ENCODE peak calls at places on chromosome 15, in five cellular contexts. M, B, J, K and C are unnamed samples.

GRCh38 chr15:75648156-75649000 is 666 bp downstream of the SNX33 start:
- DNase-seq in J (peak; percentile 84), M (peak; percentile 49), B (peak; percentile 64), K (no peak), C (peak; percentile 50)

GRCh38 chr15:41950127-41950483 is 22.3 kb downstream of the EHD4 start:
- DNase-seq in M (no peak), J (no peak), B (peak; percentile 27), K (no peak), C (no peak)

GRCh38 chr15:49038382-49038781 is 7.9 kb downstream of the SECISBP2L start:
- DNase-seq in J (no peak), M (no peak), K (no peak), B (no peak), C (no peak)

GRCh38 chr15:52071570-52071969 is 41.0 kb downstream of the BCL2L10 start:
- DNase-seq in M (no peak), K (no peak), J (no peak), B (peak; percentile 86), C (no peak)

GRCh38 chr15:32119694-32120330 is 89.5 kb downstream of the CHRNA7 start:
- DNase-seq in K (no peak), B (no peak), M (no peak), J (no peak), C (no peak)

GRCh38 chr15:69311319-69311721 is 12.6 kb downstream of the PAQR5 start:
- DNase-seq in B (no peak), J (no peak), M (no peak), K (no peak), C (no peak)

GRCh38 chr15:68177747-68178146 is 27.4 kb downstream of the CALML4 start:
- DNase-seq in J (no peak), K (no peak), M (peak; percentile 57), B (no peak), C (no peak)

GRCh38 chr15:73844356-73844755 is 29.0 kb upstream of the TBC1D21 start:
- DNase-seq in K (no peak), J (no peak), M (peak; percentile 18), B (no peak), C (no peak)

GRCh38 chr15:70794596-70795310 is 31.4 kb upstream of the UACA start:
- DNase-seq in K (no peak), J (no peak), B (no peak), M (peak; percentile 49), C (no peak)

GRCh38 chr15:80609512-80609946 is 85.6 kb upstream of the ABHD17C start:
- DNase-seq in M (peak; percentile 88), K (no peak), J (no peak), B (no peak), C (no peak)

GRCh38 chr15:58506787-58507671 is 75.2 kb downstream of the LIPC start:
- DNase-seq in B (peak; percentile 41), K (no peak), M (no peak), J (no peak), C (no peak)

GRCh38 chr15:39581501-39582285 is 814 bp downstream of the THBS1 start:
- DNase-seq in K (no peak), M (peak; percentile 71), J (peak; percentile 82), B (peak; percentile 66), C (peak; percentile 50)

GRCh38 chr15:55282284-55282833 is 7.3 kb downstream of the RAB27A start:
- DNase-seq in J (no peak), B (no peak), M (peak; percentile 81), K (no peak), C (no peak)

GRCh38 chr15:93467327-93467726 is 378.3 kb upstream of the RGMA start:
- DNase-seq in B (no peak), J (peak; percentile 86), M (no peak), K (no peak), C (peak; percentile 82)

GRCh38 chr15:98803228-98804056 is 155.1 kb downstream of the IGF1R start:
- DNase-seq in K (no peak), J (no peak), M (peak; percentile 39), B (no peak), C (no peak)

GRCh38 chr15:90006217-90007088 is 5.3 kb downstream of the ZNF710 start:
- DNase-seq in K (no peak), M (no peak), J (no peak), B (no peak), C (no peak)

GRCh38 chr15:59997070-59997701 is 6.9 kb upstream of the FOXB1 start:
- DNase-seq in B (no peak), J (peak; percentile 52), M (no peak), K (no peak), C (no peak)

GRCh38 chr15:43085921-43086320 is 19.9 kb downstream of the UBR1 start:
- DNase-seq in B (no peak), M (peak; percentile 16), K (no peak), J (no peak), C (no peak)

GRCh38 chr15:76209948-76210347 is 101.3 kb downstream of the ETFA start:
- DNase-seq in B (no peak), J (no peak), K (no peak), M (peak; percentile 12), C (no peak)